ENCODE peak calls at places on chromosomes 3 and 15, in nine cellular contexts. One of them, this sample, is unnamed.

GRCh38 chr3:7242303-7242635 is 381.4 kb downstream of the GRM7 start:
- DNase-seq in CD4-positive, alpha-beta T cell: no peak
- DNase-seq in psoas muscle: no peak
- DNase-seq in neural progenitor cell: no peak
- DNase-seq in activated CD8-positive, alpha-beta T cell treated with anti-CD3 and anti-CD28 coated beads for 36 hours: no peak
- DNase-seq in cardiac fibroblast: no peak
- DNase-seq in HL-60: no peak
- DNase-seq in progenitor cell of endocrine pancreas: no peak
- DNase-seq in fibroblast of pulmonary artery: no peak
- DNase-seq in this sample: no peak

GRCh38 chr3:149816986-149817385 is 4.0 kb downstream of the RNF13 start:
- DNase-seq in activated CD8-positive, alpha-beta T cell treated with anti-CD3 and anti-CD28 coated beads for 36 hours: no peak
- DNase-seq in psoas muscle: no peak
- DNase-seq in neural progenitor cell: no peak
- DNase-seq in cardiac fibroblast: peak
- DNase-seq in fibroblast of pulmonary artery: peak
- DNase-seq in CD4-positive, alpha-beta T cell: no peak
- DNase-seq in HL-60: peak
- DNase-seq in progenitor cell of endocrine pancreas: no peak
- DNase-seq in this sample: no peak

GRCh38 chr15:90030376-90030775 is 29.3 kb downstream of the ZNF710 start:
- DNase-seq in neural progenitor cell: no peak
- DNase-seq in psoas muscle: peak
- DNase-seq in cardiac fibroblast: no peak
- DNase-seq in activated CD8-positive, alpha-beta T cell treated with anti-CD3 and anti-CD28 coated beads for 36 hours: no peak
- DNase-seq in progenitor cell of endocrine pancreas: no peak
- DNase-seq in CD4-positive, alpha-beta T cell: no peak
- DNase-seq in HL-60: no peak
- DNase-seq in fibroblast of pulmonary artery: no peak
- DNase-seq in this sample: no peak

GRCh38 chr3:25304916-25305315 is 123.1 kb upstream of the RARB start:
- DNase-seq in activated CD8-positive, alpha-beta T cell treated with anti-CD3 and anti-CD28 coated beads for 36 hours: no peak
- DNase-seq in fibroblast of pulmonary artery: no peak
- DNase-seq in CD4-positive, alpha-beta T cell: no peak
- DNase-seq in HL-60: no peak
- DNase-seq in neural progenitor cell: no peak
- DNase-seq in cardiac fibroblast: no peak
- DNase-seq in progenitor cell of endocrine pancreas: no peak
- DNase-seq in psoas muscle: no peak
- DNase-seq in this sample: no peak

GRCh38 chr15:78537266-78537665 is 3.0 kb upstream of the PSMA4 start:
- DNase-seq in progenitor cell of endocrine pancreas: no peak
- DNase-seq in activated CD8-positive, alpha-beta T cell treated with anti-CD3 and anti-CD28 coated beads for 36 hours: no peak
- DNase-seq in fibroblast of pulmonary artery: no peak
- DNase-seq in neural progenitor cell: no peak
- DNase-seq in CD4-positive, alpha-beta T cell: no peak
- DNase-seq in HL-60: no peak
- DNase-seq in cardiac fibroblast: no peak
- DNase-seq in psoas muscle: no peak
- DNase-seq in this sample: no peak

GRCh38 chr3:10933958-10934481 is 58.5 kb upstream of the SLC6A1 start:
- DNase-seq in psoas muscle: no peak
- DNase-seq in activated CD8-positive, alpha-beta T cell treated with anti-CD3 and anti-CD28 coated beads for 36 hours: no peak
- DNase-seq in neural progenitor cell: no peak
- DNase-seq in cardiac fibroblast: peak
- DNase-seq in CD4-positive, alpha-beta T cell: no peak
- DNase-seq in fibroblast of pulmonary artery: peak
- DNase-seq in HL-60: no peak
- DNase-seq in progenitor cell of endocrine pancreas: no peak
- DNase-seq in this sample: no peak

GRCh38 chr3:64667887-64668581 is 19.8 kb downstream of the ADAMTS9 start:
- DNase-seq in progenitor cell of endocrine pancreas: no peak
- DNase-seq in CD4-positive, alpha-beta T cell: no peak
- DNase-seq in fibroblast of pulmonary artery: no peak
- DNase-seq in activated CD8-positive, alpha-beta T cell treated with anti-CD3 and anti-CD28 coated beads for 36 hours: no peak
- DNase-seq in psoas muscle: peak
- DNase-seq in neural progenitor cell: no peak
- DNase-seq in cardiac fibroblast: no peak
- DNase-seq in HL-60: no peak
- DNase-seq in this sample: no peak

GRCh38 chr3:13014755-13015285 is 58.4 kb downstream of the IQSEC1 start:
- DNase-seq in activated CD8-positive, alpha-beta T cell treated with anti-CD3 and anti-CD28 coated beads for 36 hours: peak
- DNase-seq in cardiac fibroblast: no peak
- DNase-seq in fibroblast of pulmonary artery: no peak
- DNase-seq in progenitor cell of endocrine pancreas: no peak
- DNase-seq in HL-60: no peak
- DNase-seq in psoas muscle: no peak
- DNase-seq in CD4-positive, alpha-beta T cell: no peak
- DNase-seq in neural progenitor cell: no peak
- DNase-seq in this sample: no peak

GRCh38 chr15:58748787-58749531 is 548 bp downstream of the ADAM10 start:
- DNase-seq in fibroblast of pulmonary artery: peak
- DNase-seq in HL-60: peak
- DNase-seq in progenitor cell of endocrine pancreas: peak
- DNase-seq in cardiac fibroblast: peak
- DNase-seq in activated CD8-positive, alpha-beta T cell treated with anti-CD3 and anti-CD28 coated beads for 36 hours: peak
- DNase-seq in psoas muscle: peak
- DNase-seq in neural progenitor cell: peak
- DNase-seq in CD4-positive, alpha-beta T cell: peak
- DNase-seq in this sample: peak

GRCh38 chr3:46113608-46114007 is 86.3 kb upstream of the XCR1 start:
- DNase-seq in HL-60: no peak
- DNase-seq in psoas muscle: no peak
- DNase-seq in activated CD8-positive, alpha-beta T cell treated with anti-CD3 and anti-CD28 coated beads for 36 hours: peak
- DNase-seq in fibroblast of pulmonary artery: no peak
- DNase-seq in cardiac fibroblast: peak
- DNase-seq in neural progenitor cell: no peak
- DNase-seq in progenitor cell of endocrine pancreas: no peak
- DNase-seq in CD4-positive, alpha-beta T cell: no peak
- DNase-seq in this sample: no peak

GRCh38 chr3:37922721-37923575 is 61.3 kb downstream of the CTDSPL start:
- DNase-seq in activated CD8-positive, alpha-beta T cell treated with anti-CD3 and anti-CD28 coated beads for 36 hours: no peak
- DNase-seq in cardiac fibroblast: peak
- DNase-seq in fibroblast of pulmonary artery: peak
- DNase-seq in progenitor cell of endocrine pancreas: no peak
- DNase-seq in neural progenitor cell: no peak
- DNase-seq in psoas muscle: peak
- DNase-seq in HL-60: peak
- DNase-seq in CD4-positive, alpha-beta T cell: no peak
- DNase-seq in this sample: no peak

GRCh38 chr3:45647148-45647619 is 42.0 kb upstream of the SACM1L start:
- DNase-seq in fibroblast of pulmonary artery: peak
- DNase-seq in activated CD8-positive, alpha-beta T cell treated with anti-CD3 and anti-CD28 coated beads for 36 hours: no peak
- DNase-seq in CD4-positive, alpha-beta T cell: no peak
- DNase-seq in progenitor cell of endocrine pancreas: no peak
- DNase-seq in psoas muscle: no peak
- DNase-seq in cardiac fibroblast: peak
- DNase-seq in HL-60: peak
- DNase-seq in neural progenitor cell: no peak
- DNase-seq in this sample: no peak

GRCh38 chr3:18351069-18351628 is 74.0 kb downstream of the SATB1 start:
- DNase-seq in cardiac fibroblast: no peak
- DNase-seq in HL-60: no peak
- DNase-seq in fibroblast of pulmonary artery: no peak
- DNase-seq in progenitor cell of endocrine pancreas: no peak
- DNase-seq in activated CD8-positive, alpha-beta T cell treated with anti-CD3 and anti-CD28 coated beads for 36 hours: no peak
- DNase-seq in psoas muscle: no peak
- DNase-seq in CD4-positive, alpha-beta T cell: no peak
- DNase-seq in neural progenitor cell: no peak
- DNase-seq in this sample: no peak

GRCh38 chr3:14374444-14374883 is 27.9 kb upstream of the SLC6A6 start:
- DNase-seq in CD4-positive, alpha-beta T cell: no peak
- DNase-seq in fibroblast of pulmonary artery: no peak
- DNase-seq in activated CD8-positive, alpha-beta T cell treated with anti-CD3 and anti-CD28 coated beads for 36 hours: no peak
- DNase-seq in neural progenitor cell: no peak
- DNase-seq in HL-60: no peak
- DNase-seq in psoas muscle: peak
- DNase-seq in progenitor cell of endocrine pancreas: no peak
- DNase-seq in cardiac fibroblast: no peak
- DNase-seq in this sample: no peak

GRCh38 chr3:99713440-99713839 is 75.0 kb downstream of the COL8A1 start:
- DNase-seq in fibroblast of pulmonary artery: no peak
- DNase-seq in neural progenitor cell: no peak
- DNase-seq in cardiac fibroblast: no peak
- DNase-seq in progenitor cell of endocrine pancreas: no peak
- DNase-seq in activated CD8-positive, alpha-beta T cell treated with anti-CD3 and anti-CD28 coated beads for 36 hours: no peak
- DNase-seq in CD4-positive, alpha-beta T cell: no peak
- DNase-seq in psoas muscle: no peak
- DNase-seq in HL-60: no peak
- DNase-seq in this sample: no peak

GRCh38 chr15:71183063-71183462 is 67.8 kb downstream of the THSD4 start:
- DNase-seq in fibroblast of pulmonary artery: no peak
- DNase-seq in CD4-positive, alpha-beta T cell: no peak
- DNase-seq in neural progenitor cell: no peak
- DNase-seq in HL-60: no peak
- DNase-seq in cardiac fibroblast: no peak
- DNase-seq in activated CD8-positive, alpha-beta T cell treated with anti-CD3 and anti-CD28 coated beads for 36 hours: no peak
- DNase-seq in progenitor cell of endocrine pancreas: no peak
- DNase-seq in psoas muscle: no peak
- DNase-seq in this sample: no peak

GRCh38 chr15:31365655-31366127 is 39.1 kb downstream of the KLF13 start:
- DNase-seq in CD4-positive, alpha-beta T cell: peak
- DNase-seq in HL-60: peak
- DNase-seq in fibroblast of pulmonary artery: peak
- DNase-seq in progenitor cell of endocrine pancreas: peak
- DNase-seq in neural progenitor cell: peak
- DNase-seq in activated CD8-positive, alpha-beta T cell treated with anti-CD3 and anti-CD28 coated beads for 36 hours: peak
- DNase-seq in cardiac fibroblast: peak
- DNase-seq in psoas muscle: peak
- DNase-seq in this sample: peak

GRCh38 chr3:71955549-71956373 is 170.8 kb upstream of the PROK2 start:
- DNase-seq in progenitor cell of endocrine pancreas: peak
- DNase-seq in cardiac fibroblast: peak
- DNase-seq in neural progenitor cell: peak
- DNase-seq in HL-60: peak
- DNase-seq in psoas muscle: peak
- DNase-seq in fibroblast of pulmonary artery: peak
- DNase-seq in CD4-positive, alpha-beta T cell: no peak
- DNase-seq in activated CD8-positive, alpha-beta T cell treated with anti-CD3 and anti-CD28 coated beads for 36 hours: peak
- DNase-seq in this sample: no peak
- TF ChIP-seq CTCF in progenitor cell of endocrine pancreas: peak
- TF ChIP-seq CTCF in cardiac fibroblast: peak
- TF ChIP-seq CTCF in neural progenitor cell: peak
- TF ChIP-seq CTCF in HL-60: peak
- TF ChIP-seq CTCF in psoas muscle: peak
- TF ChIP-seq CTCF in fibroblast of pulmonary artery: peak
- TF ChIP-seq CTCF in CD4-positive, alpha-beta T cell: peak
- TF ChIP-seq CTCF in activated CD8-positive, alpha-beta T cell treated with anti-CD3 and anti-CD28 coated beads for 36 hours: no peak
- TF ChIP-seq CTCF in this sample: no peak

DNA sequence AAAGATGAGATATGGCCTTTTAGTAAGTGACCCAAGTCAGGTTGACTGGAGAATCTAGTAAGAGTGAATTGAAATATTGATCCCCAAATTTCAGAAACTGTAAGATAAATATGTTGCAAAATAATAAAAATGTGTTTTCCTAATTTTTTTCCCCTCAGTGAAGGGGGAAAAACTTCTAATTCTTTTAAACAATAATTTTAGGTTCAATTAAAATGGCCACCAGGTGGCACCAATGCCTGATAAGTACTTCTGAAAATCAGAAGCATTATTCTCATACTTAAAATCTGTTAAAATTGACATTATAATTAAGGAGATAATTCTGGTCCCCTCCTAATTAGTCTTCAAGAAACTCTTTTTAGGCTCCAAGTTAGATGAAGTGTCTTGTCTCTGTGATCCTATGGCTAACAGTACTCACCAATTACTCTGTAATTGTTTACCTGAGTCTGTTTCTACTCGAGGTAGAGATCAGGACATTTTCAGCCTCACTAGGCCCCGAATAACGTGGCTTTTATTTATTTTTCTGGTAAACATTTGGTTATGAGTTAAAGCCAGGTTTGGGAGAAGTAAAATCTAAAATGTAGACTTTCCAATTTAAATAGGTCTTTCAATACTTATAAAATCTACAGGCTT is 52.6 kb downstream of the NMD3 start:
- DNase-seq in CD4-positive, alpha-beta T cell: no peak
- DNase-seq in fibroblast of pulmonary artery: peak
- DNase-seq in psoas muscle: no peak
- DNase-seq in neural progenitor cell: peak
- DNase-seq in progenitor cell of endocrine pancreas: no peak
- DNase-seq in activated CD8-positive, alpha-beta T cell treated with anti-CD3 and anti-CD28 coated beads for 36 hours: peak
- DNase-seq in cardiac fibroblast: peak
- DNase-seq in HL-60: no peak
- DNase-seq in this sample: no peak
- TF ChIP-seq CTCF in CD4-positive, alpha-beta T cell: peak
- TF ChIP-seq CTCF in fibroblast of pulmonary artery: peak
- TF ChIP-seq CTCF in psoas muscle: peak
- TF ChIP-seq CTCF in neural progenitor cell: peak
- TF ChIP-seq CTCF in progenitor cell of endocrine pancreas: peak
- TF ChIP-seq CTCF in activated CD8-positive, alpha-beta T cell treated with anti-CD3 and anti-CD28 coated beads for 36 hours: peak
- TF ChIP-seq CTCF in cardiac fibroblast: peak
- TF ChIP-seq CTCF in HL-60: no peak
- TF ChIP-seq CTCF in this sample: no peak

DNA sequence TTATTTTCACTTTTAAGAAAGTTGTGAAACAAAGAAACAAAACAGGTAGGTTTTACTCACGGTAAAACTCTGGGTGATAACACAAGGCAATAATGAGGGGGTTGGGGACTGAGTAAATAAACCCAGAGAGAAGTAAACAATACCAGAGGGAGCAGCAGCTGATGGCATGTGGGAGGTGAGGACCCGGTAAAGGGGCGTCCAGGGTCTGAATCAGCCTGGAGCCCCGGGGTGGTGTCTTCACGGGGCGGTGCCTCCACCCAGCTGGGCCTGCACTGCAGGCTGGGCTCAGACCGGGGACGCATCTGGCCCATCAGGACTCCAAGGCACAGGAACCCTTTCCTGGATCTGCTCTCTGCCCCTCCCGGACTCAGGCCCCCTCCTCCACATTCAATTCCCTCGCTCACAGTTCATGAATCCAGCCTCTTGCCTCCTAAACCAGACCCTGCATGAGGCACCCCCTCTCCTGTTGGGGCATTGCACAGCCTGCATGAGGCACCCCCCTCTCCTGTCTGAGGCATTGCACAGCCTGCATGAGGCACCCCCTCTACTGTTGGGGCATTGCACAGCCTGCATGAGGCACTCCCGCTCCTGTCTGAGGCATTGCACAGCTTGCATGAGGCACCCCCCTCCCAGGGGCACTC is 73.9 kb upstream of the MFGE8 start:
- DNase-seq in fibroblast of pulmonary artery: no peak
- DNase-seq in CD4-positive, alpha-beta T cell: no peak
- DNase-seq in progenitor cell of endocrine pancreas: no peak
- DNase-seq in neural progenitor cell: no peak
- DNase-seq in cardiac fibroblast: no peak
- DNase-seq in psoas muscle: no peak
- DNase-seq in activated CD8-positive, alpha-beta T cell treated with anti-CD3 and anti-CD28 coated beads for 36 hours: no peak
- DNase-seq in HL-60: no peak
- DNase-seq in this sample: no peak
- TF ChIP-seq CTCF in fibroblast of pulmonary artery: no peak
- TF ChIP-seq CTCF in CD4-positive, alpha-beta T cell: no peak
- TF ChIP-seq CTCF in progenitor cell of endocrine pancreas: peak
- TF ChIP-seq CTCF in neural progenitor cell: peak
- TF ChIP-seq CTCF in cardiac fibroblast: no peak
- TF ChIP-seq CTCF in psoas muscle: no peak
- TF ChIP-seq CTCF in activated CD8-positive, alpha-beta T cell treated with anti-CD3 and anti-CD28 coated beads for 36 hours: no peak
- TF ChIP-seq CTCF in HL-60: no peak
- TF ChIP-seq CTCF in this sample: no peak

DNA sequence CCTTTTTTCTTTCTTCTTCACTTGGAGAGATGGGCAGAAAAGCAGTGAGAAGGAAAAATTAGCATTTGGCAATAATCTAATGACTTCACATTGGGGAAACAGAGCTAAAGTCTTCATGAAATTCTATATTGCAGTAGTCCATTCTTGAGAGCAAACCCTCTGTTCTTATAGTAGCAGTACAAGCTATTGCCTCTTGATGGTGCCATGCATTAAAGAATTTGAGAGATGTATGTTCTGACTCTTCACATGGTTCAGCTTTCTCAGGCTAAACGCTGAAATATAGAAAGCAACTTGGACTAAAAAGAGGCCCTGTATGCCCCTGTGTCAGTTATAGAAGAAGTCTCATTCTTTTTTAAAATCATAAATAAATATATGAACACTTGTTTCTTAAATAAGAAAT is 36.0 kb downstream of the PHLDB2 start:
- DNase-seq in CD4-positive, alpha-beta T cell: no peak
- DNase-seq in neural progenitor cell: peak
- DNase-seq in cardiac fibroblast: peak
- DNase-seq in activated CD8-positive, alpha-beta T cell treated with anti-CD3 and anti-CD28 coated beads for 36 hours: no peak
- DNase-seq in progenitor cell of endocrine pancreas: no peak
- DNase-seq in psoas muscle: no peak
- DNase-seq in fibroblast of pulmonary artery: peak
- DNase-seq in HL-60: no peak
- DNase-seq in this sample: no peak
- TF ChIP-seq CTCF in CD4-positive, alpha-beta T cell: no peak
- TF ChIP-seq CTCF in neural progenitor cell: peak
- TF ChIP-seq CTCF in cardiac fibroblast: peak
- TF ChIP-seq CTCF in activated CD8-positive, alpha-beta T cell treated with anti-CD3 and anti-CD28 coated beads for 36 hours: no peak
- TF ChIP-seq CTCF in progenitor cell of endocrine pancreas: no peak
- TF ChIP-seq CTCF in psoas muscle: peak
- TF ChIP-seq CTCF in fibroblast of pulmonary artery: peak
- TF ChIP-seq CTCF in HL-60: no peak
- TF ChIP-seq CTCF in this sample: no peak

This sample was measured in activated B cell treated with CpG ODN at 0.5 μM for 24 hours.